ENCODE peak calls at places on chromosomes 6 and 20, in five cellular contexts. K is HepG2, J is GM12878, A is H1, F is K562. S is an unnamed sample.

GRCh38 chr6:48505621-48506020 is 394.6 kb upstream of the PTCHD4 start:
- DNase-seq in K (no peak), J (no peak), A (no peak), F (no peak), S (no peak)

GRCh38 chr6:137878810-137879285 is 11.8 kb downstream of the TNFAIP3 start:
- DNase-seq in K (no peak), J (no peak), A (peak; percentile 25), F (no peak), S (no peak)

GRCh38 chr6:39003072-39003471 is 45.5 kb upstream of the GLP1R start:
- DNase-seq in K (no peak), J (no peak), A (no peak), F (peak; percentile 67), S (no peak)

GRCh38 chr6:153449279-153449678 is 318.2 kb upstream of the RGS17 start:
- DNase-seq in K (no peak), J (no peak), A (no peak), F (no peak), S (no peak)

GRCh38 chr20:4602297-4602631 is 119.4 kb upstream of the PRND start:
- DNase-seq in K (no peak), J (no peak), A (no peak), F (no peak), S (no peak)

GRCh38 chr6:167706313-167707109 is 120.2 kb upstream of the AFDN start:
- DNase-seq in K (no peak), J (peak; percentile 33), A (no peak), F (peak; percentile 29), S (no peak)

GRCh38 chr20:32636278-32636677 is 37.5 kb downstream of the C20orf203 start:
- DNase-seq in K (no peak), J (no peak), A (no peak), F (no peak), S (no peak)

GRCh38 chr6:3023663-3024483 is 24.2 kb downstream of the NQO2 start:
- DNase-seq in K (no peak), J (peak; percentile 63), A (peak; percentile 75), F (peak; percentile 100), S (peak; percentile 73)

GRCh38 chr6:161954077-161954476 is 680.2 kb upstream of the AGPAT4 start:
- DNase-seq in K (no peak), J (no peak), A (no peak), F (no peak), S (no peak)

GRCh38 chr6:112243861-112244415 is 10.4 kb downstream of the LAMA4 start:
- DNase-seq in K (no peak), J (no peak), A (no peak), F (no peak), S (no peak)

GRCh38 chr6:43807228-43808061 is 37.4 kb downstream of the VEGFA start:
- DNase-seq in K (peak; percentile 60), J (no peak), A (no peak), F (peak; percentile 69), S (no peak)
- TF ChIP-seq SRF in K (no peak), J (no peak), A (no peak), F (no peak), S (no peak)

GRCh38 chr6:54204921-54205511 is 93.8 kb downstream of the MLIP start:
- DNase-seq in K (peak; percentile 79), J (no peak), A (no peak), F (no peak), S (no peak)
- TF ChIP-seq SIN3A in K (no peak), J (no peak), A (no peak), F (no peak), S (no peak)

DNA sequence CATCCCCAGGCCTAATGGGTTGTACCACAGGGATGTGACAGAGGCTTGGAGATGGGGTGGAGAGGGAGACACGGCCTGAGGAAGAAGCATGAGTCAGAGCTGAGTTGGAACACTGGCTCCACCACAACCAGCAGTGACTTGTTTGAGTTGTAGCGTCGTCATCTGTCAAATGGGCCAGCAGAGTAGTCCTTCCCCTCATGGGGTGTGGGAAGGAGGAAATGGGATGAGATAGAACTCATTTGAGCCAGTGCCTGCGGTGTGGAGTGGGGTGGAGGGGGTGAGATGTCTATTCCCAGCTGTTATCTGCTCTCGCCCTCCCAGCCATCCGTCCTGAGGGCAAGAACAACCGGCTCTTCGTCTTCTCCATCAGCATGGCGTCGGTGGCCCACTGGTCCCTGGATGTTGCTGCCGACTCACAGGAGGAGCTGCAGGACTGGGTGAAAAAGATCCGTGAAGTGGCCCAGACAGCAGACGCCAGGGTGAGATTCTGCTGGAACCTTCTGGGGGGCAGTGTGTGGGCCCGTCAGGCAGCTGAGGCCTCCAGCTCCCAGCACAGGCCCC is 32.5 kb downstream of the PLCG1 start:
- DNase-seq in K (no peak), J (no peak), A (no peak), F (no peak), S (no peak)
- H3K36me3 ChIP-seq in K (peaks cover 94% of the 10 kb centered on the region), J (peaks cover 42% of the 10 kb centered on the region), A (peaks cover 75% of the 10 kb centered on the region), F (peaks cover 85% of the 10 kb centered on the region), S (peaks cover 36% of the 10 kb centered on the region)

DNA sequence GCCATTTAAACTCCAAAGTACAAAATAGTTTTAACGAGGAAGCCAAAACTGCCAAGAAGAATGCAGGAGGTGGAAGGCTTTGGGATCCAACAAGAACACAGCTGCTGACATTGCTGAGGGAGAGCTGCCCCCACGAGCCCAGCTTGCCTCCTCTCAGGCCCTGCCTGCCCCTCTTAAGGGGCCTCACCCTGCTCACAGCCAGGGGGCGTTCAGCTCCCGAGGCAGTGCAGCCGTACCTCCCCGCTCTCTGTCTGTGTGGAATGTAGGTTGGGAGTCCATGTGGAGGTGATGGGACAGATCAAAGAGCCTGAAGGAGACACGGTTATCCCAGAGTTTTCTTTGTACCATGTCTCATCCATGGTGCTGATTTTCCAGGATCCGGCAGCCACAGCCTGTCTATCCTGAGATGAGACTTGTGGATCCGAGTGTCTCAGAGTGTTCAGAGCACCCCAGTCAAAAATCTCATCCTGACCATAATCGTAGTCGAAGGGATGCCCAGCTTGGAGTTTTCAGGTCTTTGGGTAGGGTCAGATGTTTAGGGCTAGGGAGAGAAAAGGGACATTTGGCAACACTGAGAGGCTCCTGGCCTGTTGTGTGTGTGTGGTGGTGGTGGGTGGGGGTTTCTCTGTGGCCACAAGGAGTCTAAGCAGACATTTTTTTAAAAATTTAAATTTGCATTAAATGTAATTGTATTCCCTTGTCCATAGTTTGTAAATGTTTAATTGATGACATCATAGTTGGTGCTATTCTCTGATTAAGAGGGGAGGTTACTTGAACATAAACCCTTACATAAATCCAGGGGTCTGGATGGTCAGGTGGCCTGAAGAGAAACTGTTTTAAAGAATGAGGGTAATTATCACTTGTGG is 111.4 kb upstream of the CLDN20 start:
- DNase-seq in K (peak; percentile 75), J (no peak), A (peak; percentile 63), F (peak; percentile 69), S (no peak)
- TF ChIP-seq SRF in K (no peak), J (no peak), A (no peak), F (no peak), S (no peak)

GRCh38 chr20:46485431-46485830 is 27.9 kb downstream of the ZNF334 start:
- DNase-seq in K (no peak), J (no peak), A (no peak), F (no peak), S (no peak)
- TF ChIP-seq SIN3A in K (no peak), J (no peak), A (no peak), F (no peak), S (no peak)